ENCODE peak calls at places on chromosomes 4 and X, in four cellular contexts. M, A, Y and S are unnamed samples.

GRCh38 chr4:121050251-121050650 is 22.1 kb downstream of the NDNF start:
- DNase-seq in Y (no peak), A (no peak), M (no peak), S (no peak)

GRCh38 chr4:150119492-150119891 is 41.2 kb downstream of the DCLK2 start:
- DNase-seq in Y (no peak), M (no peak), A (peak; percentile 14), S (peak; percentile 6)

GRCh38 chrX:137565921-137566745 is at the start of gene ZIC3:
- DNase-seq in Y (peak; percentile 29), A (no peak), M (no peak), S (peak; percentile 22)

GRCh38 chr4:77178560-77178959 is 21.6 kb downstream of the CCNG2 start:
- DNase-seq in M (no peak), Y (no peak), A (no peak), S (no peak)

GRCh38 chr4:183987529-183987946 is 82.4 kb downstream of the STOX2 start:
- DNase-seq in Y (peak; percentile 88), M (peak; percentile 71), A (peak; percentile 74), S (peak; percentile 15)

GRCh38 chrX:110741213-110741796 is 54.3 kb downstream of the CHRDL1 start:
- DNase-seq in A (no peak), Y (peak; percentile 46), M (no peak), S (no peak)

GRCh38 chrX:76076124-76076523 is 96.7 kb upstream of the PBDC1 start:
- DNase-seq in Y (no peak), M (no peak), A (no peak), S (no peak)

GRCh38 chr4:140654516-140654855 is 85.7 kb upstream of the UCP1 start:
- DNase-seq in M (no peak), A (no peak), Y (no peak), S (no peak)

GRCh38 chrX:9534686-9535085 is 69.8 kb downstream of the TBL1X start:
- DNase-seq in A (no peak), Y (no peak), M (no peak), S (no peak)

GRCh38 chr4:69831646-69832325 is 28.2 kb downstream of the SULT1E1 start:
- DNase-seq in A (peak; percentile 56), Y (no peak), M (no peak), S (no peak)

GRCh38 chr4:149264093-149264733 is 551.4 kb downstream of the IQCM start:
- DNase-seq in Y (peak; percentile 5), A (peak; percentile 49), M (no peak), S (peak; percentile 3)